ENCODE peak calls at places on chromosomes 3 and 15, in five cellular contexts. H, D, L, T and M are unnamed samples.

GRCh38 chr3:39515681-39516441 is 48.4 kb downstream of the MOBP start:
- DNase-seq in H (no peak), D (no peak), L (no peak), T (no peak), M (no peak)

GRCh38 chr15:81117581-81117980 is 16.5 kb upstream of the CFAP161 start:
- DNase-seq in H (no peak), D (no peak), L (no peak), T (no peak), M (no peak)

GRCh38 chr3:15438988-15439387 is 11.6 kb downstream of the EAF1 start:
- DNase-seq in H (no peak), D (no peak), L (no peak), T (no peak), M (no peak)

GRCh38 chr3:109548192-109548938 is 211.0 kb upstream of the DPPA4 start:
- DNase-seq in H (no peak), D (no peak), L (no peak), T (no peak), M (no peak)

GRCh38 chr3:161310649-161311423 is 60.5 kb downstream of the SPTSSB start:
- DNase-seq in H (no peak), D (no peak), L (no peak), T (peak), M (peak)

GRCh38 chr3:114880078-114880477 is 267.0 kb downstream of the ZBTB20 start:
- DNase-seq in H (peak), D (no peak), L (peak), T (no peak), M (no peak)

GRCh38 chr15:38883987-38884386 is 319.4 kb upstream of the RASGRP1 start:
- DNase-seq in H (no peak), D (peak), L (no peak), T (no peak), M (no peak)

GRCh38 chr3:177179281-177180067 is 17.8 kb downstream of the TBL1XR1 start:
- DNase-seq in H (no peak), D (no peak), L (no peak), T (no peak), M (no peak)

GRCh38 chr15:67093146-67093874 is 27.9 kb downstream of the SMAD3 start:
- DNase-seq in H (no peak), D (no peak), L (no peak), T (no peak), M (no peak)

GRCh38 chr3:12303998-12304397 is 15.1 kb downstream of the PPARG start:
- DNase-seq in H (no peak), D (no peak), L (no peak), T (no peak), M (no peak)

GRCh38 chr15:92654662-92655061 is 913 bp downstream of the FAM174B start:
- DNase-seq in H (no peak), D (no peak), L (no peak), T (no peak), M (no peak)

GRCh38 chr3:197420115-197420514 is 121.7 kb upstream of the DLG1 start:
- DNase-seq in H (no peak), D (no peak), L (no peak), T (no peak), M (no peak)

GRCh38 chr3:187368251-187368733 is at the start of gene RTP4:
- DNase-seq in H (no peak), D (peak), L (no peak), T (peak), M (peak)

GRCh38 chr3:43286886-43287301 is 554 bp downstream of the SNRK start:
- DNase-seq in H (no peak), D (no peak), L (peak), T (no peak), M (peak)

GRCh38 chr3:47780727-47781325 is 867 bp downstream of the SMARCC1 start:
- DNase-seq in H (no peak), D (no peak), L (no peak), T (no peak), M (no peak)